ENCODE peak calls at places on chromosomes 2 and 18, in five cellular contexts. D, S, Q, F and K are unnamed samples.

GRCh38 chr18:34592961-34593382 is 117.1 kb upstream of the DTNA start:
- DNase-seq in S (peak), F (peak), Q (peak), D (peak), K (no peak)

GRCh38 chr2:48572797-48573196 is 42.8 kb downstream of the STON1 start:
- DNase-seq in S (no peak), D (no peak), Q (no peak), F (no peak), K (no peak)

GRCh38 chr2:237227190-237227988 is 141.7 kb downstream of the COPS8 start:
- DNase-seq in S (no peak), F (peak), Q (no peak), D (peak), K (no peak)

GRCh38 chr2:32946314-32947075 is at the start of gene LTBP1:
- DNase-seq in D (peak), S (peak), Q (peak), F (peak), K (no peak)

GRCh38 chr18:54647176-54647575 is 56.1 kb downstream of the DYNAP start:
- DNase-seq in S (peak), D (peak), Q (no peak), F (peak), K (no peak)

GRCh38 chr18:9575558-9575957 is 38.8 kb downstream of the PPP4R1 start:
- DNase-seq in D (peak), F (peak), Q (peak), S (peak), K (peak)

GRCh38 chr2:113148606-113149552 is 21.5 kb downstream of the IL1RN start:
- DNase-seq in Q (no peak), D (no peak), F (no peak), S (no peak), K (no peak)

GRCh38 chr2:217996345-217996744 is 6.5 kb downstream of the TNS1 start:
- DNase-seq in F (peak), S (peak), D (peak), Q (peak), K (no peak)

GRCh38 chr2:1613731-1614354 is 130.5 kb downstream of the PXDN start:
- DNase-seq in D (peak), Q (no peak), F (peak), S (no peak), K (no peak)

GRCh38 chr2:6896930-6897759 is 19.6 kb downstream of the RSAD2 start:
- DNase-seq in S (no peak), Q (no peak), F (peak), D (peak), K (no peak)

GRCh38 chr2:75328156-75328555 is 128.8 kb upstream of the TACR1 start:
- DNase-seq in F (no peak), Q (no peak), S (no peak), D (no peak), K (no peak)

GRCh38 chr18:12750076-12750707 is 47.4 kb downstream of the PSMG2 start:
- DNase-seq in S (no peak), F (peak), Q (no peak), D (no peak), K (no peak)

GRCh38 chr18:48720655-48721025 is 181.8 kb downstream of the CTIF start:
- DNase-seq in Q (no peak), D (no peak), F (no peak), S (no peak), K (no peak)

GRCh38 chr2:215358891-215359575 is 47.2 kb downstream of the ATIC start:
- DNase-seq in D (peak), F (peak), S (no peak), Q (no peak), K (no peak)

GRCh38 chr2:218890369-218890768 is 9.7 kb downstream of the WNT10A start:
- DNase-seq in Q (no peak), F (no peak), S (no peak), D (no peak), K (no peak)

GRCh38 chr18:961644-962355 is 57.1 kb downstream of the ADCYAP1 start:
- DNase-seq in D (peak), Q (peak), F (peak), S (no peak), K (no peak)

GRCh38 chr2:56077352-56077915 is 106.4 kb upstream of the CCDC85A start:
- DNase-seq in Q (no peak), D (peak), F (peak), S (peak), K (no peak)

GRCh38 chr2:158753561-158754302 is 41.4 kb upstream of the DAPL1 start:
- DNase-seq in S (peak), D (peak), F (peak), Q (peak), K (no peak)

GRCh38 chr2:120990451-120990871 is 254.8 kb downstream of the GLI2 start:
- DNase-seq in F (peak), Q (peak), S (no peak), D (peak), K (no peak)

GRCh38 chr2:123153041-123153440 is 872.0 kb upstream of the CNTNAP5 start:
- DNase-seq in F (no peak), S (no peak), Q (no peak), D (no peak), K (no peak)

GRCh38 chr18:3596324-3597158 is 146.6 kb downstream of the TGIF1 start:
- DNase-seq in F (peak), D (peak), S (peak), Q (peak), K (no peak)

DNA sequence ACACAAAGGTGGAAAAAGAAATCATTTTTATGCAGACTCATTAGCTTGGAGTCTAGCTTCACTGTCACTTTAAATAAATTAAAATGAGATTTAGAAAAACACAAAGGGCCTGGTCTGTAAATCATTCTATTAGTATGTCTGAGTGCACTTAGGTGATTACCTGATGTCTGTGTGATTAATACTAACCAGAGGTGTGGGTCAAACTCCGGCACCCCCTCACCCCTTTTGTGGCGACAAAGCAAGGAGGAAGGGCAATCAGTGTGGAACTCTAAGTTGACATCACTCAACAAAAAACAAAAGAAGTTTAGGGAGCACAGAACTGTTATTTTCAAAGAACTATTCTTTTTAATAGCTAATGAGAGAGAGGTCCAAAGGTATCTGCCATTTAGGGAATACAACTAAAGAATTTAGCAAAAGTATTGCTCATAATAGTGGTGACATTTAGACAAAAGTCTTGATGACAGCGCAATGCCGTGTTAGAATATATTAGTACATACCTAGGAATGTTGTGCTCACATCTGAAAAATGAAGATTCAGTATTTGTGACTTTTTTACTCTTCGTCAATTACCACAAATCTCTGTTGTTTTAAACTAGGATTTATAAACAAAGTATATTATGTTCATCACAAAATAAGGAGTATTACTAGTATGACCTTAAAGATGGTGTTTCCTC is 66.3 kb downstream of the ZEB2 start:
- DNase-seq in F (no peak), S (no peak), Q (no peak), D (peak), K (no peak)
- H3K4me3 ChIP-seq in F (no peak), S (no peak), Q (no peak), D (no peak), K (no peak)

DNA sequence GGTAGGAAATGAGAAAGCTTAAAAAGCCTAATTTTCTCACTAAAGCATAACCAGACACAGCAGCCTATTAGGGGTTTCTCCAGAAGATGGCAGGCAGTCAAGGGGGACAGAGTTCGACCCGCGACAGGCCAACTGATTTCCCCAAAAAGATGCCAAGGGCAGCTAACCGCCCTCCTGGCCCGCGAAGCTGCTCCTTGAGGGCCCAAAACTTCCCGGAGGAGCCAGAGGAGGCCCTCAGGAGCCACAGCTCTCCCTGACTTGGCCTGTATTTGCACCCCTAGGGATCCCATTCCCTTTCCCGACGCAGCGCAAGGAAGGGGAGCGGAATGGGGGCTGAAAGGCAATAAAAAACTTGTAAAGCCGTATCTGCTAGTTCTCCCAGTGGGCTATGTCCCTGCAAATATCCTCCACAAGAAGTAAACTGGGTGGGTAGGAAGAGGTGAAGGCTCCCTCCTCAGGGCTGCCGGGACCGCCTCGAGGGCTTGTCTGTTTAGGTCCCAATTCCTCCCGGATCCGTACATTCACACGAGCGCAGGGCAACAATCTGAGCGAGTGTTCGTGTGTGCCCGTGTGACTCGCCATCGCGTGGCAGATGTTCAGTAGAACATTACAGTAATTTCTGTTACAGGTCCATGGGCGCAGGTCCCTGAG is 756 bp upstream of the NAGK start:
- DNase-seq in Q (no peak), D (no peak), F (no peak), S (peak), K (no peak)
- TF ChIP-seq CTCF in Q (peak), D (peak), F (no peak), S (no peak), K (no peak)

GRCh38 chr2:54925022-54925421 is 125.2 kb downstream of the RTN4 start:
- DNase-seq in D (no peak), S (no peak), Q (no peak), F (no peak), K (no peak)
- H3K4me3 ChIP-seq in D (no peak), S (no peak), Q (no peak), F (no peak), K (no peak)

DNA sequence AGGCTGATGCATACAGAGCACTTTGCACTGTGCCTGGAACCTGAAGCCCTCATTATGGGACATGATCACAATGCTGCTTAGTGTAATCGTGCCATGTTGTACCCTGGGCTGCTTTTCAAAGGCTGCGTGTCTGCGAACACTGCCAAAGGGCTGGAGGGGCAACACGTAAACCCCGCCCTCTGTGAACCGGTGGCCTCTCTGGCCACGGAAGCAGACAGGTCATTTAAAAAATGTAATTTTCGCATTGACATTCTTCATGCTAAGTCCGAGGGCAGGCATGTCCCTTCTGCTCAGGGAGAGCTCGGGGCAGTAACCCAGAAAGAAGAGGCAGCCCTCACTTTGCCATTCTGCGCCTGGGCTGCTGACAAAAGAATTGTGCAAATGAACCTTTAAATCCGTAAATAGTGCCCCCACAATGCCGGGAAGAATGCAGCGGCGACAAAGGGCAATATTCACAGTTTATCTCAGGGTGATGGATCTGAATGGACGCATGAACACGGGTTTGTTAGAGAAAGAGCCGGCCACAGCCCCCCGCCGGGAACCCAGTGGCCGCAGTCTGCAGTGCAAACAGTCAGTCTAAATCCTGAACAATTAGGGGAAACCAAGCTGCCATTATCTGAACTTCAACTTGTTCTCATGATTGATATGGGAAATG is 226.1 kb downstream of the MYCN start:
- DNase-seq in S (no peak), D (no peak), Q (no peak), F (no peak), K (no peak)
- TF ChIP-seq CTCF in S (no peak), D (no peak), Q (no peak), F (no peak), K (no peak)

GRCh38 chr2:57882895-57883515 is 163.6 kb upstream of the VRK2 start:
- DNase-seq in D (no peak), Q (no peak), F (peak), S (peak), K (no peak)
- H3K4me3 ChIP-seq in D (no peak), Q (no peak), F (peak), S (no peak), K (no peak)

DNA sequence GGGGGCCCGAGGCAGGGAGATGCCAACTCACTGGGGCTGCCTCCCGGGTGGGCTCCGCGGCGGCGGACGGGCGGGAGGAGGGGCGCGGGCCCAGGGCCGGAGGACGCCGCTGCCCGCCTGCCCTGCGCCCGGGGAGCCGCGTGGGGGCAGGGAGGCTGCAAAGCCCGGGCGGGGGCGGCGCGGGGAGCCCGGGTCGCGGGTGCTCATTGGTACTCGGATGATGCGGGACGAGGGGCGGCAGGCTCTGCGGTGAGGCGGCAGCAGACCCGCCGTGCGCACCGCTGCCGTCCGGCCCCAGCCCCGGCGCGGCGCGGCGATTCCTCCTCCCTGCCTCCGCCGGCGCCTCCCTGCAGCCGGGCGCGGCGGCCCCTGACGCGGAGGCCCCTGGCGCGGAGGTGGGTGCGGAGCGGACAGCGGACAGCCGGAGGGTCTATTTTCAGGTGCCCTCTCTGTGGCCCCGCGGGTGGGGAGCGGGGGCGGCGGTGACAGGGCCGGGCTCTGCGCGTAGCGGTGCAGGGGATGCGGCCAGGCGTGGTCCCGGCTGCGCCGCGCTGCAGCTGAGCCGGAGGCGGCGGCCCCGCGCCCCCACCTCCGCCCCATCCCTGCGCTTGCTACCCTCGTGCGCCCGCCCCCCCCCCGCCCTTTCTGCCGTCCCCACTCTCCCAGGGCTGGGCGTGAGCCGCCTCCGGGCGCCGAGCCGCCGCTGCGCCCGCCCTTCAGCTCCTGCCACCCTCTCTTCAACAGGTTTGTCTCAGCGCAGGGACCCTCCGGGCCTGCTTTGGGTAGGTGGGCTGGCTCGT is 599 bp downstream of the SPTBN1 start:
- DNase-seq in Q (peak), D (no peak), S (peak), F (peak), K (no peak)
- TF ChIP-seq CTCF in Q (peak), D (no peak), S (no peak), F (no peak), K (no peak)

GRCh38 chr2:159903404-159904126 is 105.6 kb upstream of the CD302 start:
- DNase-seq in F (peak), Q (no peak), D (peak), S (no peak), K (no peak)

GRCh38 chr2:159906315-159906714 is 108.3 kb upstream of the CD302 start:
- DNase-seq in F (no peak), S (no peak), D (no peak), Q (no peak), K (no peak)

GRCh38 chr2:159905901-159906300 is 107.9 kb upstream of the CD302 start:
- DNase-seq in D (no peak), F (no peak), Q (no peak), S (no peak), K (no peak)

GRCh38 chr2:159904127-159904564 is 106.1 kb upstream of the CD302 start:
- DNase-seq in D (no peak), S (no peak), Q (no peak), F (no peak), K (no peak)

DNA sequence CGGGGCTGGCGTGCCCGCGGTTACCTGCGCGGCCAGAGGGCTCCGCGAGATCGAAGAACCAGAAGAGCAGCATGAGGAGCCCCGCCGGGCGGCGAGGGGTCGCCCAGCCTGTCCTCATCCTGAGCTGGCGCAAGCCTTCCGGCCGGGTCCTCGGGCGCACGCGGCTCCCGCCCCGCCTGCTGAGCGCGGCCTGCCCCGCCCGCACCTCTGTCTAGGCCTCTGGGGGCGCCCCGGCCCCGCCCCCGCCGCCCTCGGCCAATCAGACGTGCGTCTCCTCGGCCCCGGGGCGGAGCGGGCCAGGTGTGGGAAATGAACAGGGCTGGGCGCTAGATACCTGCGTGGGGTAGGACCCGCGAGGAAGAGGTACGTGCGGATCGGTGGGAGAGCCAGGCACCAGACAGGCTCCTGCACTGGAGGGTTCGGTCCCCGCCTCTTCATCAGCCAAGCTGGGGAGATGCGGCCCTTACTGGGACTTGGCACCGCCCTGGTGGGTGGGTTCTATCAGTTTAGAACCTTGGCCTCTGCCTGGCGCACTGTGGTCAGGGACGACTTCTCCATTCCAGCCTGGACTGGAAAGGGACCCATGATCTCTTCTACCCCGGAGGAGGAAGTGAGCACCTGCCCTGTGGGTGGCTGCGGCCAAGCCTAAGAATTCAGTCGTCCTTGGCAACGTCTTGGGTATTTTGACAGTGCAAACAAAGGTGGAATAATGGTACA is 106.7 kb upstream of the CD302 start:
- DNase-seq in Q (no peak), D (peak), S (peak), F (peak), K (no peak)
- H3K4me3 ChIP-seq in Q (peak), D (peak), S (peak), F (peak), K (no peak)

GRCh38 chr2:185738679-185739472 is at the start of gene FSIP2:
- DNase-seq in F (peak), D (peak), S (peak), Q (peak), K (peak)
- TF ChIP-seq CTCF in F (peak), D (peak), S (peak), Q (no peak), K (peak)

DNA sequence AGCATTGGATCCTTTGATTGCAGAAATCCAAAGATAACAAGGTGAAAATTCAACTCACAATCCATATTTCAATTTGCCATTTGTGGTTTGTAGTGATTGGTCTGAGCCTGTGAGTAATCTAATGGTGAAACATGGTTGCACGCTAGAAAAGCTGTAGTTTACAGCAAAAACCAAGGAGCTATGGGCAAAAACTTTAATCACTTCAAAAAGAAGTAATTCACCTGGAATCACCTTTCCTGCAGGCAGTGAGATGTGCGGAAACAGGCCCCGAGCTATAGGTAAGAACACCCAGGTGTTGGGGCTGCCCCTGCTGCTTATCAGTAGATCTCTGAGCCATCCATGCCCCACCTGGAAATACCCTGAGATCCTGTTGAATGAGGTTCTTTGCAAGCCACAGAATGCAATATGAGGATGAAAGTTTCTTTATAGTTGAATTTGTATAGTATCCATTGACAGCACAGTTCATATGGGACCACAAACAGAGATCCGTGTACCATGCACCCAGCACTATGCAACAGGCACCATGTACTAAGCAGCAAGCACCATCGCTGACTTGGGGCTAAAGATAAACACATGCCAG is 208.2 kb downstream of the SPP2 start:
- DNase-seq in D (no peak), F (no peak), S (no peak), Q (no peak), K (no peak)
- H3K4me3 ChIP-seq in D (no peak), F (no peak), S (no peak), Q (no peak), K (no peak)

GRCh38 chr18:80034068-80034851 is at the start of gene RBFA:
- DNase-seq in F (peak), D (peak), Q (peak), S (peak), K (peak)
- TF ChIP-seq CTCF in F (no peak), D (peak), Q (peak), S (peak), K (peak)